ENCODE peak calls at places on chromosomes 3 and 15, in four cellular contexts. L is PC-3, G is lower lobe of right lung, P is hepatocyte. W is an unnamed sample.
A peak's percentile ranks its signal among the peaks of the same experiment; 100 is the strongest.

GRCh38 chr3:62027231-62027630 is 346.1 kb downstream of the FEZF2 start:
- DNase-seq in L (no peak), G (no peak), P (no peak), W (no peak)

GRCh38 chr3:64188810-64189560 is 36.3 kb downstream of the PRICKLE2 start:
- DNase-seq in L (peak; percentile 65), G (no peak), P (peak; percentile 83), W (peak; percentile 80)

GRCh38 chr15:35127717-35128116 is 42.6 kb upstream of the NANOGP8 start:
- DNase-seq in L (no peak), G (no peak), P (no peak), W (no peak)

GRCh38 chr3:42376397-42376798 is 34.0 kb downstream of the LYZL4 start:
- DNase-seq in L (peak; percentile 95), G (no peak), P (peak; percentile 22), W (no peak)

GRCh38 chr3:46923559-46924350 is 46.2 kb downstream of the PTH1R start:
- DNase-seq in L (peak; percentile 54), G (peak; percentile 58), P (peak; percentile 70), W (no peak)

GRCh38 chr15:89244512-89244869 is 712 bp downstream of the FANCI start:
- DNase-seq in L (no peak), G (no peak), P (no peak), W (no peak)

GRCh38 chr3:190325923-190326322 is 3.7 kb upstream of the CLDN1 start:
- DNase-seq in L (no peak), G (no peak), P (no peak), W (no peak)

GRCh38 chr3:128784228-128784627 is 58.2 kb downstream of the RAB7A start:
- DNase-seq in L (no peak), G (no peak), P (peak; percentile 39), W (no peak)

GRCh38 chr3:138222316-138222715 is 35.2 kb downstream of the ARMC8 start:
- DNase-seq in L (no peak), G (no peak), P (no peak), W (no peak)

GRCh38 chr3:101821503-101821902 is 27.8 kb upstream of the NFKBIZ start:
- DNase-seq in L (no peak), G (no peak), P (no peak), W (no peak)

GRCh38 chr15:59946084-59946483 is 58.0 kb upstream of the FOXB1 start:
- DNase-seq in L (no peak), G (no peak), P (no peak), W (no peak)

GRCh38 chr3:104126463-104126862 is 1240.2 kb upstream of the ALCAM start:
- DNase-seq in L (no peak), G (no peak), P (no peak), W (no peak)

GRCh38 chr15:40985541-40986330 is 32.5 kb downstream of the CHAC1 start:
- DNase-seq in L (no peak), G (no peak), P (no peak), W (peak; percentile 22)

GRCh38 chr3:117322866-117323265 is 613.3 kb downstream of the TUSC7 start:
- DNase-seq in L (peak; percentile 13), G (no peak), P (peak; percentile 54), W (no peak)

GRCh38 chr3:6799264-6799915 is 61.5 kb upstream of the GRM7 start:
- DNase-seq in L (peak; percentile 42), G (no peak), P (peak; percentile 72), W (no peak)

GRCh38 chr15:101187820-101188516 is 63.9 kb downstream of the CHSY1 start:
- DNase-seq in L (no peak), G (no peak), P (peak; percentile 53), W (no peak)

GRCh38 chr15:101190196-101190595 is 61.7 kb downstream of the CHSY1 start:
- DNase-seq in L (no peak), G (no peak), P (no peak), W (no peak)

GRCh38 chr15:101189708-101190107 is 62.1 kb downstream of the CHSY1 start:
- DNase-seq in L (no peak), G (no peak), P (no peak), W (no peak)

GRCh38 chr15:101189341-101189679 is 62.5 kb downstream of the CHSY1 start:
- DNase-seq in L (no peak), G (no peak), P (no peak), W (no peak)

DNA sequence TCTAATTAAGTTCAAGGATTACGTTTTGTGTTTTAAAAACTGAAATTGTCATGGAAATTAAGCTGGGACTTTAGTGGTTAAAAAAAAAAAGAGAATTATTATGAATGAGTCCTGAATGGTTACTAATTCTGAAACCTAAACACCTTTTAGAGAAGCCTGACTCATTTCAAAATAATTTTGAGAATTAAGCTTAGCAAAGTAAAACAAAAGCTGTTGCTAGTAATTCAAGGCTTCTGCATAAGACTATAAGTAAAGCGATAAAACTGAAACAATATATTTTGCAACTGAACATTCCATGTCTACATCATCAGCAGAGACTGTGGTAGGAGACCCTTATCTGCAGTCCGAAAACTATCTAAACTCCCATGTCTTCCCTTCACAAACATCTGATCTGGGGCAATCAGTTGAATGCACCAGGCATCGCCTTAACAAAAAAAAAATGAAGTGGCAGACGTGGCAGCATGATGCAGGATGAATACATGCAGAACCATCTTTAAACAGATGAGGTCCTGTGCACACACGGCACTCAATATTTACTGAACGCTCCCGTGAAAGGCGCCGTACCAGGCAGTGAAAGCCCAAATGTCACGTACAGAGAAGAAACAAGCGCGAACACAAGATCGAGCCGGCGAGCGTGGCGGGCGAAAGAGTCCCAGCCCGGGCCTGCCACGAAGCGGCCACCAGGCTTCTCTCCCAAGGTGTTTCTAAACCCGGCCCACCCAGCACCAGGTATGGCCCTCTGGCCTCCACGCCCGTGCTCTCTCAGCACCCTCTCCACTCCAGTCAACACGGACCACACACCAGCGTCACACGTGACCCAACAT is 63.1 kb downstream of the CHSY1 start:
- DNase-seq in L (peak; percentile 29), G (no peak), P (no peak), W (peak; percentile 89)
- H3K4me3 ChIP-seq in L (peak overlapping the region; percentile 46), G (peak overlapping the region; percentile 44), P (no peak overlapping the region), W (peak overlapping the region; percentile 29)

DNA sequence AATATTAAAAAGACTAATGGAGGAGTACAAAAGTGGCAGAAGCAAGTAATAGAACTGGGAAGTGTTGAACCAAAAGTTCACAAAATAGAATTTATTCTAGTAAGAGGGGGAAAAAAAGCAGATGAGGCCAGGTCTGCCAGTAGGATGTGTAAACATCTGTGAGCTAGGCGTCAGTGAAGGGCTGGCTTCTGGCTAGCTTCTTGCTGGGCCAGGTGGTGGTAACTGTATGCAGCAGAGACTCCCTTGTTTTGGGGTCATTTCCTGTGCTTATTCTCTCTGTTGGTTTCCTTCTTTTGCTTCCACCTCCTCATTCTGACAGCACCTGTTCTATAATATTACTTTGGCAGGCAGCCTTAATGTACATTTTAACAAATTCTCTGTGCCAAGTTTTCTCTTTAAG is 319.1 kb upstream of the NAALADL2 start:
- DNase-seq in L (no peak), G (no peak), P (no peak), W (no peak)
- H3K27ac ChIP-seq in L (no peak overlapping the region), G (no peak overlapping the region), P (no peak overlapping the region), W (no peak overlapping the region)

GRCh38 chr3:55483196-55484095 is 3.7 kb downstream of the WNT5A start:
- DNase-seq in L (no peak), G (no peak), P (no peak), W (no peak)

GRCh38 chr3:55485208-55485791 is 1.8 kb downstream of the WNT5A start:
- DNase-seq in L (peak; percentile 82), G (peak; percentile 84), P (peak; percentile 94), W (peak; percentile 73)

GRCh38 chr3:55486101-55486856 is 827 bp downstream of the WNT5A start:
- DNase-seq in L (peak; percentile 78), G (peak; percentile 81), P (peak; percentile 72), W (peak; percentile 74)

GRCh38 chr3:55484191-55484644 is 2.9 kb downstream of the WNT5A start:
- DNase-seq in L (no peak), G (no peak), P (peak; percentile 37), W (no peak)

GRCh38 chr3:55484741-55485207 is 2.3 kb downstream of the WNT5A start:
- DNase-seq in L (peak; percentile 12), G (no peak), P (no peak), W (no peak)
- H3K4me3 ChIP-seq in L (peak overlapping the region; percentile 90), G (peak overlapping the region; percentile 68), P (peak overlapping the region; percentile 48), W (peak overlapping the region; percentile 66)

GRCh38 chr3:100399341-100400071 is 1.4 kb downstream of the TOMM70 start:
- DNase-seq in L (no peak), G (no peak), P (no peak), W (no peak)
- H3K27ac ChIP-seq in L (no peak overlapping the region), G (no peak overlapping the region), P (peak overlapping the region; percentile 94), W (no peak overlapping the region)

DNA sequence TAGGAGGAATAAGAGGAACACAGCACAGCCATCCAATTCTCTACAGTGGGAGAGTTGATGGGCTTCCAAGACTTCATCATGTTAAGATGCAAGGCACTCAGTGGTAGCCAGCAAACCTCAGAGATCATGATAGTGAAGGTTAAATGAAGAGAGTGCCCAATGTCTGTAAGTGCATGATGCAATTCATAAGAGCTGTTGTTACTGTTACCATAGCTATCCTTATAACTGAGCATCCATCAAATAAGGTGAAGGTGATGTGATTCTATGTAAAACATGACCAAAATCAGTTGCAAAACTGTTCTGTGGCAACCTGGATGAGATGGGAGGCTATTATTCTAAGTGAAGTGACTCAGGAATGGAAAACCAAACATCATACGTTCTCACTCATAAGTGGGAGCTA is 289.7 kb downstream of the MAGI1 start:
- DNase-seq in L (no peak), G (no peak), P (no peak), W (no peak)
- H3K4me3 ChIP-seq in L (no peak overlapping the region), G (no peak overlapping the region), P (no peak overlapping the region), W (no peak overlapping the region)

GRCh38 chr3:58520403-58520784 is 16.6 kb downstream of the ACOX2 start:
- DNase-seq in L (no peak), G (no peak), P (no peak), W (no peak)

GRCh38 chr3:58521917-58522680 is 14.9 kb downstream of the ACOX2 start:
- DNase-seq in L (no peak), G (no peak), P (peak; percentile 67), W (no peak)

GRCh38 chr3:58522759-58523425 is 14.1 kb downstream of the ACOX2 start:
- DNase-seq in L (no peak), G (no peak), P (no peak), W (no peak)

GRCh38 chr3:58519668-58520402 is 17.2 kb downstream of the ACOX2 start:
- DNase-seq in L (no peak), G (no peak), P (no peak), W (no peak)

DNA sequence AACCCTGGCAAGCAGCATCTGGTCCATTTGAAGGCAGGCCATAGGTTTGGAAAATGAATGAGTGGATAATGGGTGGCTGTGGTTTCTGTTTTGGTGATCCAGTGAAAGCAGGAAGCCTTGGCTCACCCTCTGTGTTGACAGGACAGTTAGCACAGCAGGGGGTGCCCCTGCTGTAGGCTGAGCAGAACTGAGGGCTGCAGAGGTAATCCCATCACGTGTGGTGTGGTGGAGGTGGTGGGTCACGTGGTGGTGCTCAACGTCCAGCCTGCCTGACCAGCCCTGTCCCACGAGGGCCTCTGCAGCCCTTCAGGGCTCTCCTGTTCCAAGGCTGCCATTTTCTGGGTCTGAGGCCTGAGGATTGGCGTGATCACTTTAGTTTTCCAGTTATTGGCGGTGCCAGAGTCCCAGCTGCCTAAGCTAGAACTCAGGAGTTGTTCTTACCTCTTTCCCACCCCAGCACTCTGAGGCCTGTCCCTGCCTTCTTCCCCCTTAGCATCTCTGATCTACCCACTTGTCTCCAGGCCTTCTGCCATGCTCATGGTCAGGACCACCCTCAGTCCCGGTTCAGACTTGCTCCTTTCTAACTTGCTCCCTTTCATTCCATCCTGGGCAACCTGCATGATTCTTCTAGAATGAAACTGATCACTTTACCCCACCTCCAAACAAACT is 15.9 kb downstream of the ACOX2 start:
- DNase-seq in L (no peak), G (no peak), P (peak; percentile 44), W (no peak)
- H3K27ac ChIP-seq in L (no peak overlapping the region), G (no peak overlapping the region), P (peak overlapping the region; percentile 71), W (no peak overlapping the region)